ENCODE peak calls at places on chromosomes 12 and 14, in seven cellular contexts. T is SK-N-SH, F is A549, Q is GM23338, G is HepG2, Y is HCT116, P is HL-60. S is an unnamed sample.

GRCh38 chr12:40032433-40033259 is 73.2 kb downstream of the SLC2A13 start:
- DNase-seq in Q (peak; percentile 85), G (no peak), T (no peak), P (no peak), F (no peak), Y (no peak), S (no peak)

GRCh38 chr12:2575245-2575644 is 219.5 kb upstream of the FKBP4 start:
- DNase-seq in Q (no peak), G (no peak), T (no peak), F (no peak), P (no peak), Y (no peak), S (no peak)

GRCh38 chr12:23066095-23066494 is 441.1 kb downstream of the ETNK1 start:
- DNase-seq in F (no peak), Q (no peak), G (no peak), T (no peak), P (no peak), Y (no peak), S (no peak)

GRCh38 chr12:49980501-49981158 is 7.9 kb downstream of the AQP6 start:
- DNase-seq in G (peak; percentile 51), Q (no peak), T (peak; percentile 30), P (no peak), Y (no peak), F (no peak), S (peak; percentile 40)

GRCh38 chr12:28427046-28427445 is 236.8 kb downstream of the CCDC91 start:
- DNase-seq in P (no peak), Y (no peak), G (no peak), T (no peak), Q (no peak), F (no peak), S (no peak)

GRCh38 chr14:33026850-33027420 is 88.3 kb downstream of the NPAS3 start:
- DNase-seq in Y (no peak), Q (no peak), P (no peak), T (no peak), G (no peak), F (no peak), S (no peak)

GRCh38 chr14:94558842-94559241 is 2.4 kb upstream of the SERPINA4 start:
- DNase-seq in G (no peak), F (no peak), P (no peak), T (no peak), Y (no peak), Q (no peak), S (no peak)

GRCh38 chr12:114444422-114445279 is 38.7 kb upstream of the TBX5 start:
- DNase-seq in T (no peak), Y (no peak), F (no peak), P (no peak), G (no peak), Q (peak; percentile 61), S (no peak)

GRCh38 chr14:70754989-70755388 is 54.3 kb downstream of the MAP3K9 start:
- DNase-seq in T (no peak), Q (no peak), P (no peak), F (no peak), Y (peak; percentile 74), G (peak; percentile 41), S (no peak)

GRCh38 chr12:95648990-95649791 is 97.9 kb upstream of the USP44 start:
- DNase-seq in T (no peak), F (peak; percentile 76), P (no peak), Y (peak; percentile 64), Q (no peak), G (no peak), S (no peak)

GRCh38 chr12:48029401-48029770 is 25.1 kb upstream of the COL2A1 start:
- DNase-seq in P (no peak), T (no peak), Q (no peak), Y (no peak), G (no peak), F (no peak), S (no peak)

GRCh38 chr12:48028541-48029400 is 24.5 kb upstream of the COL2A1 start:
- DNase-seq in Y (no peak), Q (no peak), T (no peak), P (no peak), F (no peak), G (no peak), S (peak; percentile 19)

GRCh38 chr12:48032597-48032996 is 28.3 kb upstream of the COL2A1 start:
- DNase-seq in F (no peak), Y (no peak), P (no peak), Q (no peak), T (no peak), G (no peak), S (no peak)

GRCh38 chr12:48031135-48031960 is 27.1 kb upstream of the COL2A1 start:
- DNase-seq in G (no peak), F (no peak), T (no peak), P (no peak), Y (no peak), Q (peak; percentile 59), S (no peak)

DNA sequence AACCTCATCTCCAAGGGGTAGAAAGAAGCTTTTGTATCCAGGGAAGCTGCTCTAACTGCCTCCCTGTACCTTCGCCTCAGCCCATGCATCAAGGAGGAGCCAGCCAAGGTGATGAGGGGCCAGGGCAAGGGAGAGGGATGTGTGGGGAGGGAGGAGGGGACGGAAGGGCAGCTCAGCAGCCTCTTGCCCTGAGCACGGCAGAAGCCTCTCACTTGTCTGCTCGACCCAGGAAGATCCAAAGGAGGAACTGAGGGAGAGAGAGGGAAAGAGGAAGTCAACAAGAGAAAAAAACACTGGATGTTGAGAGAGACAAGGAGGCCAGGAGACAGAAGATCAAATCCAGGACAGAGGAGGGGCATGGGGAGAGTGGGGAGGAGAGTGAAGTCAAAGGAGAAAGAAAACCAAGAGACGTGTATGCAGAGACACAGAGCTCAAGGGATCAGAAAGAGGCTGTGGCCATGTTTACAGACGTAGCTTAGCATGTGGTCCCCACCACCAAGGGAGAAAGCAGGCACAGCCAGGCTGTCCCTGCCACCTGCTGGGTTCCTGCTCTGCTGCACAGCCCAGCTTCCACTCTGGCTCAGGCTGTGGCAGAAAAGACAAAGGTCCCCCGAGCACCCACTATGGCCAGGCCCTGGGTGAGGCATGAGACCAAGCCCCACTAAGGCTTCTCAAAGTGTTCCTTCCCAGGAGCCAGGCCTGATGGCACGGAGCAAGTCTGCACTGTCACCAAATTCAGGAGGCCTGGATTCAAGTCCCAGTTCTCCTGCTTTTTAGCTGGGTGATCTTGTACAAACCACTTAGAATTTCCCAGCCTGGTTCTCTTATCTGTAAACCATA is 25.8 kb upstream of the COL2A1 start:
- DNase-seq in T (no peak), P (peak; percentile 26), F (no peak), Y (no peak), Q (no peak), G (no peak), S (no peak)
- TF ChIP-seq REST in T (no peak), P (no peak), F (no peak), Y (no peak), Q (no peak), G (no peak), S (no peak)

GRCh38 chr12:168763-169525 is 45.0 kb downstream of the SLC6A12 start:
- DNase-seq in G (no peak), Y (no peak), T (no peak), P (no peak), Q (peak; percentile 55), F (no peak), S (no peak)
- TF ChIP-seq REST in G (no peak), Y (no peak), T (no peak), P (no peak), Q (no peak), F (no peak), S (no peak)

DNA sequence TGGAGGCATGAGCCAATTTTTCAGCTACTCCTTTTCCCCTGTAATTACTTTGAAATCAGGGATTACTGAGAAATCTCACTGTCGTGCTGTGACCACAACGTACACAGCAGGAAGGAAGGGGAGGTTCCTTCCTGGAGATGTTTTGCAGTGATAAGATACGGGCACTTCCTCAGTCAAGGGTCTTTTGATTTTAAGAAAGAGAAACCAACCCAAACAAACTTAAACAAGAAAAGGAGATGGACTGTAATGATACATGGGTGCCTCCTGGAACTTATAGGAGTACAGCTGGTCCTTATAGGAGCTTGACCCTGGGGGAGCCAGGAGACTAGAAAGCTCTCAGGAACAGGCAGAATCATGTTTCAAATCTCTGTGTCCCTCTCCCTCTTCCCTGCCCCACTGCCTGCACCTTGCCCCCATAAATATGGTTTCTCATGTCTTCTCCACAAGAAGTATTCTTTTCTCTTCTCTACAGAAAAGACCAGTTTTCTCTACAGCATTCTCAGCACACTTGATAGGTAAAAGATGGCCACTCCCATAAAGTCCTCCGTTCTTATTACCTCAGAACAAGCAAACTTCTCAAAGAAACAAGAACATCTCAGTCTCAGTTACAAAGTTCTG is 281.1 kb upstream of the AMIGO2 start:
- DNase-seq in Q (no peak), G (no peak), Y (no peak), T (no peak), P (peak; percentile 27), F (no peak), S (peak; percentile 44)
- TF ChIP-seq REST in Q (no peak), G (no peak), Y (no peak), T (no peak), P (no peak), F (no peak), S (no peak)

GRCh38 chr12:8658361-8658760 is 4.3 kb downstream of the MFAP5 start:
- DNase-seq in T (no peak), F (no peak), Y (no peak), Q (peak; percentile 49), G (no peak), P (no peak), S (no peak)
- TF ChIP-seq REST in T (no peak), F (no peak), Y (no peak), Q (no peak), G (no peak), P (no peak), S (no peak)

DNA sequence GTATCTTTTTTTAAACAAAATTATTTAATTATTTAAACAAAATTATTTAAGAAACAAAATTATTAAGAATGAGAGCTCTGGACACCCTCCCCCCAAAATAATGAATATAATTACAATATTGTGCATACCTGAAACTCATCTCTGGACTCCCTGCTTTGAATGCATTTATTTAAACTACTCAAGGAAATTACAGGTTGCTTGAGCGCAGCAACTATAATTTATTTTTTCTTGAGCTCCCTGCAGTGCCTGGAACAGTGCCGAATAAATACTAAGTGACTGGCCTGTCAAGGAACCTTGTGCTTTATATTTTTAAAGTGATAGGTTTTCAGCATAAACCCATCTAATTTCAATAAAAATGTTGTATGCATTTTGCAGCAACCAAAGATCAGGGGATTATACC is 93.9 kb downstream of the KCNC2 start:
- DNase-seq in G (no peak), Q (no peak), F (no peak), Y (no peak), P (no peak), T (no peak), S (no peak)
- TF ChIP-seq REST in G (no peak), Q (no peak), F (no peak), Y (no peak), P (no peak), T (no peak), S (no peak)

DNA sequence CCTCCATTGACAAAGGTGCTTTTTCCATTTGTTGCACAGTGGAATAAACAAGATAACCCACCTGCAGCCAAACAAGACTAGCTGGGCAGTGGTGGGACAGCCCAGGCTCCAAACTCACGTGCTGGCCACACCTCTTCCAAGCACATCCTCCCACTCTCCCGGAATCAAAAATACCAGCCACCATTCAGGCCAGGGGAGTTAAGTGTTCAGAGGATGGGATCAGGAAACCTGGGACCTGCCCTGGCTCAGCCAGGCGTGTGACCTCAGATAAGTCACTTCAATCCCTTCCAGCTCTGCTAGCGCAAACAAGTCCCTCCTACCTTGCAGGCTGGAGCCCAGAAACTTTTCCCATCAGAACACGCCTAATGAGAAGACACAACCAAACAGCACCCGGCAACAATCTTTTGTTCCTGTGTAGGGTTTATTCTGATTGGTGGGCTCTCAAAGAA is 43.3 kb downstream of the ACTN1 start:
- DNase-seq in T (no peak), P (no peak), Y (no peak), Q (no peak), F (no peak), G (no peak), S (peak; percentile 43)
- TF ChIP-seq REST in T (no peak), P (no peak), Y (no peak), Q (no peak), F (no peak), G (no peak), S (no peak)